ENCODE peak calls at places on chromosomes 11 and 22, in four cellular contexts. V is activated CD4-positive, alpha-beta memory T cell treated with anti-CD3 and anti-CD28 coated beads, Interleukin-2, amount 10 ng/mL, durations not matched to agents 7 days and 5 days; T is D341Med; Q is T follicular helper cell. G is an unnamed sample.

GRCh38 chr11:60345489-60345888 is 18.4 kb downstream of the MS4A6E start:
- DNase-seq in V (no peak), T (no peak), Q (no peak), G (peak)

GRCh38 chr11:73170140-73170539 is 28.0 kb upstream of the FCHSD2 start:
- DNase-seq in V (no peak), T (no peak), Q (no peak), G (no peak)

GRCh38 chr22:23457586-23457985 is 122.5 kb downstream of the IGLL1 start:
- DNase-seq in V (no peak), T (no peak), Q (no peak), G (no peak)

GRCh38 chr11:12508151-12508740 is 130.9 kb downstream of the PARVA start:
- DNase-seq in V (no peak), T (no peak), Q (no peak), G (no peak)

GRCh38 chr11:117126223-117126965 is 17.7 kb upstream of the PAFAH1B2 start:
- DNase-seq in V (no peak), T (no peak), Q (no peak), G (no peak)

GRCh38 chr11:23988381-23989006 is 508.4 kb upstream of the LUZP2 start:
- DNase-seq in V (no peak), T (no peak), Q (no peak), G (no peak)

GRCh38 chr11:2961080-2961479 is 31.0 kb downstream of the NAP1L4 start:
- DNase-seq in V (no peak), T (no peak), Q (no peak), G (no peak)

GRCh38 chr11:57424802-57425564 is 1.9 kb downstream of the SLC43A3 start:
- DNase-seq in V (peak), T (no peak), Q (peak), G (peak)

GRCh38 chr22:46848227-46848626 is 85.8 kb downstream of the TBC1D22A start:
- DNase-seq in V (no peak), T (peak), Q (no peak), G (no peak)

GRCh38 chr11:55854704-55855103 is 16.2 kb downstream of the OR5D16 start:
- DNase-seq in V (no peak), T (no peak), Q (no peak), G (no peak)

G was measured in WERI-Rb-1.